ENCODE peak calls at places on chromosomes 7 and 10, in seven cellular contexts. One of them, this sample, is unnamed.
A peak's percentile ranks its signal among the peaks of the same experiment; 100 is the strongest.

GRCh38 chr10:23777153-23777552 is 338.3 kb downstream of the OTUD1 start:
- DNase-seq in mucosa of gallbladder: no peak
- DNase-seq in fibroblast of mammary gland: no peak
- DNase-seq in NCI-H1694 treated with DMSO at 0.1 percent for 48 hours: no peak
- DNase-seq in stimulated activated CD4-positive, alpha-beta T cell treated with anti-CD3 and anti-CD28 coated beads, Interleukin-12 subunit alpha, Interleukin-12 subunit beta, amount 100 ng/mL, for 48 hours: no peak
- DNase-seq in NCI-H446: no peak
- DNase-seq in PC-9: no peak
- DNase-seq in this sample: no peak

GRCh38 chr7:115478426-115478825 is 552.1 kb downstream of the TFEC start:
- DNase-seq in stimulated activated CD4-positive, alpha-beta T cell treated with anti-CD3 and anti-CD28 coated beads, Interleukin-12 subunit alpha, Interleukin-12 subunit beta, amount 100 ng/mL, for 48 hours: no peak
- DNase-seq in NCI-H1694 treated with DMSO at 0.1 percent for 48 hours: no peak
- DNase-seq in PC-9: no peak
- DNase-seq in fibroblast of mammary gland: no peak
- DNase-seq in NCI-H446: no peak
- DNase-seq in mucosa of gallbladder: no peak
- DNase-seq in this sample: no peak

GRCh38 chr10:130255777-130256176 is 119.6 kb downstream of the GLRX3 start:
- DNase-seq in fibroblast of mammary gland: no peak
- DNase-seq in PC-9: no peak
- DNase-seq in mucosa of gallbladder: peak; percentile 1
- DNase-seq in stimulated activated CD4-positive, alpha-beta T cell treated with anti-CD3 and anti-CD28 coated beads, Interleukin-12 subunit alpha, Interleukin-12 subunit beta, amount 100 ng/mL, for 48 hours: no peak
- DNase-seq in NCI-H1694 treated with DMSO at 0.1 percent for 48 hours: no peak
- DNase-seq in NCI-H446: no peak
- DNase-seq in this sample: no peak

GRCh38 chr7:82413237-82413636 is 30.3 kb downstream of the CACNA2D1 start:
- DNase-seq in stimulated activated CD4-positive, alpha-beta T cell treated with anti-CD3 and anti-CD28 coated beads, Interleukin-12 subunit alpha, Interleukin-12 subunit beta, amount 100 ng/mL, for 48 hours: no peak
- DNase-seq in NCI-H446: no peak
- DNase-seq in NCI-H1694 treated with DMSO at 0.1 percent for 48 hours: no peak
- DNase-seq in mucosa of gallbladder: no peak
- DNase-seq in fibroblast of mammary gland: no peak
- DNase-seq in PC-9: no peak
- DNase-seq in this sample: no peak

GRCh38 chr7:93453264-93453663 is 121.3 kb downstream of the CALCR start:
- DNase-seq in mucosa of gallbladder: no peak
- DNase-seq in fibroblast of mammary gland: no peak
- DNase-seq in NCI-H446: no peak
- DNase-seq in NCI-H1694 treated with DMSO at 0.1 percent for 48 hours: no peak
- DNase-seq in stimulated activated CD4-positive, alpha-beta T cell treated with anti-CD3 and anti-CD28 coated beads, Interleukin-12 subunit alpha, Interleukin-12 subunit beta, amount 100 ng/mL, for 48 hours: no peak
- DNase-seq in PC-9: no peak
- DNase-seq in this sample: no peak

GRCh38 chr10:19256331-19256730 is 207.7 kb downstream of the MALRD1 start:
- DNase-seq in NCI-H446: no peak
- DNase-seq in PC-9: no peak
- DNase-seq in mucosa of gallbladder: no peak
- DNase-seq in fibroblast of mammary gland: no peak
- DNase-seq in NCI-H1694 treated with DMSO at 0.1 percent for 48 hours: no peak
- DNase-seq in stimulated activated CD4-positive, alpha-beta T cell treated with anti-CD3 and anti-CD28 coated beads, Interleukin-12 subunit alpha, Interleukin-12 subunit beta, amount 100 ng/mL, for 48 hours: no peak
- DNase-seq in this sample: no peak

GRCh38 chr7:89994483-89994882 is 159.8 kb upstream of the STEAP1 start:
- DNase-seq in NCI-H446: no peak
- DNase-seq in fibroblast of mammary gland: no peak
- DNase-seq in stimulated activated CD4-positive, alpha-beta T cell treated with anti-CD3 and anti-CD28 coated beads, Interleukin-12 subunit alpha, Interleukin-12 subunit beta, amount 100 ng/mL, for 48 hours: no peak
- DNase-seq in NCI-H1694 treated with DMSO at 0.1 percent for 48 hours: no peak
- DNase-seq in mucosa of gallbladder: no peak
- DNase-seq in PC-9: no peak
- DNase-seq in this sample: no peak

GRCh38 chr10:788796-789748 is 99.6 kb upstream of the DIP2C start:
- DNase-seq in mucosa of gallbladder: peak; percentile 67
- DNase-seq in fibroblast of mammary gland: no peak
- DNase-seq in NCI-H1694 treated with DMSO at 0.1 percent for 48 hours: no peak
- DNase-seq in NCI-H446: peak; percentile 25
- DNase-seq in stimulated activated CD4-positive, alpha-beta T cell treated with anti-CD3 and anti-CD28 coated beads, Interleukin-12 subunit alpha, Interleukin-12 subunit beta, amount 100 ng/mL, for 48 hours: no peak
- DNase-seq in PC-9: peak; percentile 55
- DNase-seq in this sample: no peak

GRCh38 chr10:129766611-129767550 is 197.2 kb downstream of the EBF3 start:
- DNase-seq in NCI-H446: no peak
- DNase-seq in fibroblast of mammary gland: no peak
- DNase-seq in stimulated activated CD4-positive, alpha-beta T cell treated with anti-CD3 and anti-CD28 coated beads, Interleukin-12 subunit alpha, Interleukin-12 subunit beta, amount 100 ng/mL, for 48 hours: no peak
- DNase-seq in PC-9: no peak
- DNase-seq in NCI-H1694 treated with DMSO at 0.1 percent for 48 hours: no peak
- DNase-seq in mucosa of gallbladder: no peak
- DNase-seq in this sample: no peak

GRCh38 chr7:54354436-54354835 is 187.7 kb upstream of the VSTM2A start:
- DNase-seq in PC-9: peak; percentile 21
- DNase-seq in NCI-H1694 treated with DMSO at 0.1 percent for 48 hours: no peak
- DNase-seq in stimulated activated CD4-positive, alpha-beta T cell treated with anti-CD3 and anti-CD28 coated beads, Interleukin-12 subunit alpha, Interleukin-12 subunit beta, amount 100 ng/mL, for 48 hours: no peak
- DNase-seq in fibroblast of mammary gland: peak; percentile 28
- DNase-seq in mucosa of gallbladder: no peak
- DNase-seq in NCI-H446: peak; percentile 30
- DNase-seq in this sample: no peak

This sample was measured in CD8-positive, alpha-beta memory T cell.